ENCODE peak calls at places on chromosome 1, in five cellular contexts. C is upper lobe of left lung, K is sigmoid colon, I is stomach, E is IMR-90. W is an unnamed sample. For H3K4me1, the result is how much of the 10 kb centered on the place peaks cover.

GRCh38 chr1:10204003-10204642 is 6.2 kb upstream of the KIF1B start:
- DNase-seq in C (no peak), K (no peak), I (no peak), E (no peak), W (no peak)

GRCh38 chr1:208254862-208255261 is 10.7 kb upstream of the PLXNA2 start:
- DNase-seq in C (no peak), K (no peak), I (no peak), E (peak), W (no peak)

GRCh38 chr1:205504311-205505075 is at the start of gene CDK18:
- DNase-seq in C (peak), K (peak), I (peak), E (no peak), W (peak)

GRCh38 chr1:14308460-14308859 is 290.0 kb upstream of the KAZN start:
- DNase-seq in C (no peak), K (no peak), I (no peak), E (no peak), W (no peak)

GRCh38 chr1:161013104-161013590 is 7.8 kb downstream of the F11R start:
- DNase-seq in C (no peak), K (no peak), I (no peak), E (peak), W (no peak)

GRCh38 chr1:219773775-219774174 is 154.6 kb downstream of the SLC30A10 start:
- DNase-seq in C (no peak), K (no peak), I (no peak), E (no peak), W (no peak)

GRCh38 chr1:28580706-28581530 is 11.1 kb upstream of the RAB42 start:
- DNase-seq in C (no peak), K (no peak), I (peak), E (peak), W (peak)

GRCh38 chr1:115112496-115113375 is 23.4 kb upstream of the TSPAN2 start:
- DNase-seq in C (peak), K (no peak), I (peak), E (no peak), W (peak)

GRCh38 chr1:168180148-168180524 is 1.4 kb downstream of the TIPRL start:
- DNase-seq in C (no peak), K (no peak), I (no peak), E (no peak), W (no peak)

GRCh38 chr1:112514901-112515300 is 6.1 kb downstream of the WNT2B start:
- DNase-seq in C (peak), K (no peak), I (no peak), E (no peak), W (no peak)

GRCh38 chr1:95012389-95012788 is 60.4 kb downstream of the ALG14 start:
- DNase-seq in C (no peak), K (no peak), I (no peak), E (peak), W (no peak)

GRCh38 chr1:57532299-57532698 is 108.4 kb upstream of the DAB1 start:
- DNase-seq in C (no peak), K (no peak), I (no peak), E (no peak), W (no peak)

GRCh38 chr1:208270679-208271111 is 26.5 kb upstream of the PLXNA2 start:
- DNase-seq in C (no peak), K (no peak), I (no peak), E (no peak), W (no peak)

GRCh38 chr1:247373721-247374141 is 42.1 kb upstream of the ZNF496 start:
- DNase-seq in C (peak), K (peak), I (peak), E (peak), W (no peak)

GRCh38 chr1:203557958-203558760 is 64.2 kb downstream of the OPTC start:
- DNase-seq in C (no peak), K (peak), I (peak), E (peak), W (no peak)

GRCh38 chr1:24385160-24385939 is 28.2 kb downstream of the STPG1 start:
- DNase-seq in C (no peak), K (no peak), I (no peak), E (peak), W (no peak)

GRCh38 chr1:116571215-116571919 is 541 bp upstream of the CD58 start:
- DNase-seq in C (no peak), K (no peak), I (no peak), E (no peak), W (no peak)

GRCh38 chr1:93839307-93839706 is 39.7 kb downstream of the DNTTIP2 start:
- DNase-seq in C (no peak), K (no peak), I (no peak), E (peak), W (no peak)

GRCh38 chr1:45442272-45442671 is 48.7 kb downstream of the TESK2 start:
- DNase-seq in C (no peak), K (no peak), I (no peak), E (peak), W (no peak)

GRCh38 chr1:11893907-11894251 is 32.3 kb downstream of the KIAA2013 start:
- DNase-seq in C (no peak), K (no peak), I (peak), E (peak), W (peak)

GRCh38 chr1:206685256-206685748 is 597 bp downstream of the MAPKAPK2 start:
- DNase-seq in C (peak), K (peak), I (no peak), E (peak), W (no peak)

GRCh38 chr1:203520315-203520714 is 26.4 kb downstream of the OPTC start:
- DNase-seq in C (no peak), K (no peak), I (no peak), E (peak), W (no peak)

GRCh38 chr1:23403038-23403336 is 21.6 kb downstream of the TCEA3 start:
- DNase-seq in C (no peak), K (no peak), I (peak), E (peak), W (no peak)

GRCh38 chr1:7403265-7404045 is 367.6 kb upstream of the VAMP3 start:
- DNase-seq in C (no peak), K (peak), I (peak), E (peak), W (peak)

GRCh38 chr1:91278754-91279153 is 125.9 kb downstream of the HFM1 start:
- DNase-seq in C (no peak), K (no peak), I (no peak), E (peak), W (no peak)

GRCh38 chr1:20324704-20325406 is 34.2 kb downstream of the VWA5B1 start:
- DNase-seq in C (no peak), K (no peak), I (no peak), E (no peak), W (no peak)

GRCh38 chr1:11654571-11655262 is at the start of gene FBXO44:
- DNase-seq in C (peak), K (peak), I (peak), E (no peak), W (peak)

GRCh38 chr1:184483101-184483813 is 96.4 kb downstream of the C1orf21 start:
- DNase-seq in C (no peak), K (peak), I (peak), E (peak), W (peak)

GRCh38 chr1:9883585-9884449 is 26.3 kb downstream of the CTNNBIP1 start:
- DNase-seq in C (no peak), K (no peak), I (no peak), E (no peak), W (no peak)

GRCh38 chr1:45512641-45513054 is 9.0 kb downstream of the PRDX1 start:
- DNase-seq in C (no peak), K (peak), I (peak), E (peak), W (peak)

GRCh38 chr1:76013209-76013581 is 61.4 kb upstream of the ST6GALNAC3 start:
- DNase-seq in C (no peak), K (no peak), I (no peak), E (no peak), W (peak)

GRCh38 chr1:109229531-109230127 is 15.9 kb downstream of the SARS1 start:
- DNase-seq in C (no peak), K (no peak), I (no peak), E (no peak), W (no peak)
- H3K4me1 ChIP-seq in C (under half), K (under half), I (under half), E (under half), W (under half)

GRCh38 chr1:92537333-92537884 is 50.7 kb upstream of the GFI1 start:
- DNase-seq in C (no peak), K (no peak), I (no peak), E (no peak), W (no peak)

GRCh38 chr1:92538048-92538412 is 51.3 kb upstream of the GFI1 start:
- DNase-seq in C (no peak), K (no peak), I (no peak), E (peak), W (no peak)

GRCh38 chr1:92543131-92544055 is 56.7 kb upstream of the GFI1 start:
- DNase-seq in C (no peak), K (no peak), I (no peak), E (no peak), W (no peak)

GRCh38 chr1:92536593-92537332 is 50.0 kb upstream of the GFI1 start:
- DNase-seq in C (no peak), K (no peak), I (no peak), E (peak), W (no peak)

DNA sequence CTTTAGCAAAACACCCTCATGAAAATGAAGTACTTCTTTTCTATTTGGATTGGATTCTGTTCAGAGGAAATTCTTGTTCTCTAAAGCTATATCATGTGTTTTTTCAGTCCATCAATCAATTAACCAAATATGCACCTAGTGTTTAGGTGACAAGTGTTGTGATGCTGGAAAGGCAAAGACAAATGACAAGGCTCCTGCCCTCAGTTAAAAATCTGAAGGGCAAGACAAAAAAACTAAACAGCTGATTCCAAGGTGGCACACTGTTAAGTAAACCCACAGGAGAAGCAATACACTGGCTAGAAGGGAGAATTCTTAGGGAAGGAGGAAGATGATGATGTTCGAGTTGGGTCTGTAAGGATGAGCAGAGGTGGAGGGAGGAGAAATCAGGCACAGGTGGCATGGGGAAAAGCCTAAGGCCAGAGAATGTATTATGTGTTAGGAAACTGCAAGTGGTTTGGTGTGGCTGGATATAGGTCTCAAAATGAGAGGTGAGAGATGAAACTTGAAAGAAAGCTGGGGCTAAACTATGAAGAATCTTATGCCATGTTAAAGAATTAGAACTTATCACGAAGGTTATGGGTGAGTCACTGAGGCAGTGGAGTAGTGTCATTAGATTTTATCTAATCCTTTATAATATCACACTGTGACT is 51.8 kb upstream of the GFI1 start:
- DNase-seq in C (no peak), K (no peak), I (no peak), E (peak), W (no peak)
- TF ChIP-seq POLR2A in C (no peak), K (no peak), I (no peak), E (no peak), W (no peak)

GRCh38 chr1:226874579-226875425 is 4.4 kb downstream of the PSEN2 start:
- DNase-seq in C (no peak), K (no peak), I (no peak), E (no peak), W (no peak)

GRCh38 chr1:226877669-226878068 is 7.3 kb downstream of the PSEN2 start:
- DNase-seq in C (no peak), K (no peak), I (no peak), E (no peak), W (no peak)

GRCh38 chr1:226873771-226874578 is 3.6 kb downstream of the PSEN2 start:
- DNase-seq in C (no peak), K (no peak), I (no peak), E (no peak), W (no peak)

GRCh38 chr1:226872455-226872854 is 2.0 kb downstream of the PSEN2 start:
- DNase-seq in C (no peak), K (no peak), I (no peak), E (peak), W (no peak)

GRCh38 chr1:226875641-226876295 is 5.4 kb downstream of the PSEN2 start:
- DNase-seq in C (peak), K (no peak), I (peak), E (peak), W (no peak)
- TF ChIP-seq CTCF in C (no peak), K (no peak), I (no peak), E (no peak), W (no peak)

GRCh38 chr1:18954270-18955071 is 2.0 kb downstream of the IFFO2 start:
- DNase-seq in C (no peak), K (no peak), I (no peak), E (no peak), W (no peak)
- H3K4me1 ChIP-seq in C (half or more), K (half or more), I (under half), E (under half), W (under half)

GRCh38 chr1:27009601-27010197 is 3.0 kb downstream of the TENT5B start:
- DNase-seq in C (no peak), K (peak), I (peak), E (no peak), W (peak)
- TF ChIP-seq POLR2A in C (no peak), K (no peak), I (no peak), E (no peak), W (peak)

GRCh38 chr1:107048255-107048654 is 8.2 kb upstream of the PRMT6 start:
- DNase-seq in C (no peak), K (no peak), I (no peak), E (no peak), W (no peak)

GRCh38 chr1:107051266-107051665 is 5.2 kb upstream of the PRMT6 start:
- DNase-seq in C (no peak), K (no peak), I (no peak), E (no peak), W (no peak)

DNA sequence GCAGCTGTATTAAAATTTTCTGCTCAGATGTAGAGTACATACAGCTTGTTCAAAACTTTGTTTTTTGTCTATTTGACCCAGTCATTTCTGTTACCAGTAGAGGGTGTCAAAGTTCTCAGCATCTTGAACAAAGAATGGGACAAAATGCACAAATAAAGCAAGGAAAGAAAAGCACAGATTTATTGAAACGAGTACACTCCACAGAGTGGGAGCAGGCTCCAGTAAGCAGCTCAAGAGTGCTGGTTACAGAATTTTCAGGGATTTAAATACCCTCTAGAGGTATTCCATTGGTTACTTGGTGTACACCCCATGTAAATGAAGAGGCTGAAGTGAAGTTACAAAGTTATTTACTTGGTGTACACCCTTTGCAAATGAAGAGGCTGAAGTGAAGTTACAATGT is 8.9 kb upstream of the PRMT6 start:
- DNase-seq in C (no peak), K (no peak), I (no peak), E (no peak), W (no peak)
- TF ChIP-seq CTCF in C (no peak), K (no peak), I (no peak), E (peak), W (no peak)

GRCh38 chr1:151944110-151944858 is 35.0 kb upstream of the THEM4 start:
- DNase-seq in C (no peak), K (no peak), I (no peak), E (no peak), W (no peak)
- H3K4me1 ChIP-seq in C (under half), K (half or more), I (under half), E (under half), W (under half)

DNA sequence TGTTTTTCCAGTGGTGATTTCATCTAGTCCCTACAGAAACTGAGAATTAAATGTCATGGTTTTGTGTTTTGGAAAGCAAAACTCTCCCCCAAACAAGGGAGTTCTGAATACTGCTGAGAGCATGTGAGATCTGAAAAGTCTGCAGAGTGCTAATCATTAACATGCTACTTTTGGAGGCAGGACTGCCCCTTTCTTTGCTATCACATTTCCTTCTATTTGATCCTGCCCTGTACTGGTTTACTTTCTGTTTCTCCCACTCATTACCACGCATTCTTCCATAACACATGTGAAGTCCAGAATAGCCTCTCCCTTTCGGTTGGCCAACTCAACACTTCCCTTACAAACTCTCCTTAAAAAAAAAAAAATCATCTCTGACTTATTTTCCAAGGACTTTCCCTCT is 63.6 kb downstream of the GADD45A start:
- DNase-seq in C (no peak), K (no peak), I (no peak), E (peak), W (no peak)
- TF ChIP-seq POLR2A in C (no peak), K (no peak), I (no peak), E (no peak), W (no peak)

GRCh38 chr1:201095581-201096531 is 16.4 kb downstream of the CACNA1S start:
- DNase-seq in C (no peak), K (no peak), I (no peak), E (no peak), W (peak)

GRCh38 chr1:201094829-201095228 is 17.4 kb downstream of the CACNA1S start:
- DNase-seq in C (no peak), K (no peak), I (no peak), E (no peak), W (no peak)

GRCh38 chr1:201098992-201099391 is 13.2 kb downstream of the CACNA1S start:
- DNase-seq in C (no peak), K (no peak), I (no peak), E (no peak), W (no peak)

GRCh38 chr1:201100169-201100930 is 11.9 kb downstream of the CACNA1S start:
- DNase-seq in C (no peak), K (no peak), I (no peak), E (no peak), W (no peak)

DNA sequence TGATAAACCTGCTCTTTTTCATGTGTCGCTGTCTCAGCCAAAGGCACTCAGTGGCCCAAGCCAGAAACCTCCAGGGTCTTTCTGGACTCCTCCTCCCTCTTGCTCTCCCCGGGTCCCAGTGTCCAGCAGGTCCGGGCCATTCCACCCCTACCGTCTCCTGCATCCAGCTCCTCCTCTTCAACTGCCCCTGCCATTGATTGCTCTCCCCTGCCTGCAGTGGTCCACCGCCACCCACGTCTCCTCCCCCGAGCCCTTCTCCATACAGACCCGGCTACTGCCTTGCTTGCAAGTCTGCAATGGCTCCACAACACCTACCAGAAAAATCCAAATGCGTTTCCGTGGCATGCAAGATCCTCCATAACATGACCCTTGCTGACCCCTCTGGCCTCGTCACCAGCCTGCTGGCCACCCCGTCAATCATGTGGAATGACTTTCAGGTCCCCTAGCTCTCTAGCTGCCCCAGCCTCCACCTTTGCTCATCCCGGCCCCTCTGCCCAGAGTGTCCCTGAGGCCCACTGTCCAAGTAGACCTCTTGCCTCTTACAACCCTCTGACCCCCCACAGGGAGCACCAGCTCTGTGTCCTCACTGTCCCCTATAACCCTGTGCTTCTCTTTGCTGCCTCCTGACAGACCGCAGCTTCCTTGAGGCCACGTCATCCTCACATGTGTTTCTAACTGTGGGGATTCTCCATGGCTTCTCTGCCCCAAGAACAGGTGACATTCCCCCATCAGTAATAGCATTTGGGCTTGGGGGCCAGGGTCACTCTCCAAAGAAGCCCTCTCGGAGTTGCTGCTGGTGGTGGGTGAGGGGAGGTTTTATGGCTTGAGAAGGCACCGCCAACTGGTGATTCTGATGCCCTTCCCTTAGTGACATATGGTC is 15.0 kb downstream of the CACNA1S start:
- DNase-seq in C (peak), K (no peak), I (no peak), E (no peak), W (no peak)
- TF ChIP-seq CTCF in C (no peak), K (no peak), I (no peak), E (no peak), W (no peak)

W was measured in prostate gland.